ENCODE peak calls at places on chromosomes 13 and 19, in ten cellular contexts. H is stimulated activated CD4-positive, alpha-beta T cell treated with anti-CD3 and anti-CD28 coated beads, Interleukin-15, amount 100 ng/mL, for 24 hours; Y is erythroblast; U is AG08396; R is activated naive CD4-positive, alpha-beta T cell treated with Interleukin-2 at 50 U/mL for 16 hours; L is activated B cell treated with CpG ODN at 0.5 μM for 24 hours; N is stimulated activated naive CD8-positive, alpha-beta T cell treated with anti-CD3 and anti-CD28 coated beads, Interleukin-15, Interleukin-2, amounts not matched to agents 100 U/mL and 50 U/mL, for 24 hours; V is mucosa of descending colon; M is MV-4-11; B is SW 1271. P is an unnamed sample.

GRCh38 chr19:10514211-10515145 is 2.8 kb downstream of the S1PR5 start:
- DNase-seq in V (no peak), H (peak; percentile 56), Y (peak; percentile 56), N (peak; percentile 55), B (no peak), M (no peak), U (no peak), L (peak; percentile 23), R (peak; percentile 36), P (no peak)

GRCh38 chr13:50512602-50513527 is 330.6 kb downstream of the DLEU7 start:
- DNase-seq in B (no peak), U (peak; percentile 57), H (peak; percentile 52), V (peak; percentile 85), L (peak; percentile 40), N (peak; percentile 56), Y (peak; percentile 54), M (peak; percentile 87), R (peak; percentile 40), P (no peak)

GRCh38 chr19:35088514-35088913 is 27.1 kb upstream of the FXYD3 start:
- DNase-seq in L (no peak), N (no peak), V (no peak), H (no peak), R (no peak), M (no peak), Y (no peak), B (peak; percentile 64), U (peak; percentile 91), P (peak; percentile 98)

GRCh38 chr13:111216166-111216960 is 101.3 kb downstream of the ARHGEF7 start:
- DNase-seq in H (peak; percentile 39), M (peak; percentile 22), V (no peak), B (no peak), L (no peak), R (peak; percentile 38), U (no peak), Y (peak; percentile 47), N (peak; percentile 54), P (no peak)

GRCh38 chr13:78632956-78633355 is 26.0 kb downstream of the OBI1 start:
- DNase-seq in U (no peak), M (no peak), V (no peak), H (no peak), B (no peak), L (no peak), Y (no peak), R (no peak), N (no peak), P (no peak)

GRCh38 chr13:112764864-112765561 is 75.2 kb downstream of the ATP11A start:
- DNase-seq in H (no peak), M (no peak), V (no peak), Y (no peak), L (no peak), R (no peak), N (no peak), B (no peak), U (no peak), P (no peak)

GRCh38 chr13:47120284-47120683 is 223.4 kb upstream of the HTR2A start:
- DNase-seq in Y (no peak), N (no peak), V (no peak), B (no peak), R (no peak), H (no peak), L (no peak), U (no peak), M (no peak), P (no peak)

GRCh38 chr13:48412100-48412556 is 785 bp downstream of the LPAR6 start:
- DNase-seq in V (no peak), B (peak; percentile 50), U (no peak), N (no peak), R (no peak), M (no peak), H (no peak), Y (no peak), L (no peak), P (no peak)

GRCh38 chr13:111912453-111912866 is 154.5 kb upstream of the SOX1 start:
- DNase-seq in L (no peak), H (no peak), N (no peak), M (no peak), B (no peak), U (no peak), Y (no peak), R (no peak), V (no peak), P (no peak)

GRCh38 chr13:68588623-68589022 is 1358.5 kb upstream of the PCDH9 start:
- DNase-seq in L (no peak), N (no peak), V (no peak), Y (no peak), H (no peak), B (no peak), R (no peak), U (no peak), M (peak; percentile 93), P (no peak)

GRCh38 chr19:11420429-11420893 is 1.3 kb upstream of the RGL3 start:
- DNase-seq in H (no peak), Y (no peak), U (no peak), V (no peak), L (peak; percentile 28), N (no peak), B (no peak), M (peak; percentile 25), R (no peak), P (no peak)

GRCh38 chr13:98480915-98481510 is 95.9 kb downstream of the STK24 start:
- DNase-seq in L (no peak), B (no peak), U (no peak), H (peak; percentile 63), V (no peak), R (peak; percentile 53), M (peak; percentile 24), N (peak; percentile 46), Y (peak; percentile 46), P (no peak)

GRCh38 chr13:85864963-85865530 is 65.8 kb upstream of the SLITRK6 start:
- DNase-seq in H (no peak), B (peak; percentile 40), R (no peak), V (no peak), Y (peak; percentile 3), M (peak; percentile 2), N (no peak), L (no peak), U (peak; percentile 2), P (no peak)

GRCh38 chr13:26621731-26622401 is 64.4 kb downstream of the WASF3 start:
- DNase-seq in L (no peak), U (no peak), H (no peak), V (no peak), M (no peak), N (no peak), R (no peak), Y (no peak), B (no peak), P (no peak)

GRCh38 chr13:111031531-111031961 is 83.6 kb upstream of the ARHGEF7 start:
- DNase-seq in L (no peak), U (peak; percentile 84), R (peak; percentile 54), M (peak; percentile 47), H (peak; percentile 28), V (no peak), N (no peak), Y (no peak), B (peak; percentile 19), P (peak; percentile 24)

GRCh38 chr13:96082640-96083039 is 7.3 kb upstream of the HS6ST3 start:
- DNase-seq in H (no peak), U (no peak), R (no peak), Y (no peak), V (no peak), N (no peak), B (no peak), M (no peak), L (no peak), P (no peak)

GRCh38 chr13:99992912-99993311 is 11.3 kb downstream of the ZIC2 start:
- DNase-seq in R (no peak), Y (no peak), V (no peak), H (no peak), B (peak; percentile 23), N (no peak), M (peak; percentile 51), U (no peak), L (no peak), P (no peak)

GRCh38 chr13:80444240-80445015 is 103.5 kb upstream of the SPRY2 start:
- DNase-seq in H (no peak), N (no peak), Y (no peak), L (no peak), U (no peak), V (no peak), M (peak; percentile 92), R (no peak), B (no peak), P (no peak)

GRCh38 chr13:30616927-30617314 is 799 bp upstream of the USPL1 start:
- DNase-seq in V (no peak), L (no peak), H (no peak), Y (peak; percentile 94), N (no peak), M (peak; percentile 88), U (peak; percentile 71), B (peak; percentile 84), R (no peak), P (peak; percentile 60)

GRCh38 chr13:97945792-97946419 is 7.6 kb upstream of the IPO5 start:
- DNase-seq in L (no peak), B (no peak), N (no peak), Y (no peak), R (no peak), M (no peak), V (no peak), U (no peak), H (no peak), P (no peak)